ENCODE peak calls at places on chromosomes 7 and 10, in five cellular contexts. I is right atrium auricular region; Z is MM.1S; W is left lung; F is CD8-positive, alpha-beta T cell. Q is an unnamed sample. For H3K27me3, the result is how much of the 10 kb centered on the place peaks cover.

GRCh38 chr10:33330543-33331019 is 3.9 kb downstream of the NRP1 start:
- DNase-seq in I (peak), Z (peak), W (peak), F (peak), Q (peak)

GRCh38 chr7:100465702-100466311 is 1.7 kb upstream of the SPACDR start:
- DNase-seq in I (peak), Z (no peak), W (peak), F (no peak), Q (no peak)

GRCh38 chr10:15419279-15419874 is 48.3 kb upstream of the FAM171A1 start:
- DNase-seq in I (no peak), Z (peak), W (no peak), F (no peak), Q (peak)

GRCh38 chr7:12066004-12066403 is 145.1 kb upstream of the TMEM106B start:
- DNase-seq in I (no peak), Z (no peak), W (no peak), F (no peak), Q (no peak)

GRCh38 chr10:62462456-62462855 is 88.3 kb downstream of the ZNF365 start:
- DNase-seq in I (no peak), Z (no peak), W (no peak), F (no peak), Q (no peak)

GRCh38 chr10:16611037-16611436 is 89.4 kb upstream of the C1QL3 start:
- DNase-seq in I (no peak), Z (no peak), W (no peak), F (no peak), Q (no peak)

GRCh38 chr7:2165610-2166594 is 66.8 kb downstream of the MAD1L1 start:
- DNase-seq in I (no peak), Z (no peak), W (no peak), F (no peak), Q (no peak)

GRCh38 chr10:12795723-12796122 is 205.8 kb downstream of the CCDC3 start:
- DNase-seq in I (no peak), Z (no peak), W (no peak), F (no peak), Q (no peak)

GRCh38 chr7:44098092-44099068 is 5.8 kb upstream of the AEBP1 start:
- DNase-seq in I (no peak), Z (no peak), W (no peak), F (no peak), Q (no peak)

GRCh38 chr10:73859441-73860049 is 14.8 kb downstream of the CAMK2G start:
- DNase-seq in I (no peak), Z (no peak), W (no peak), F (peak), Q (no peak)

GRCh38 chr7:43164757-43165156 is 52.3 kb downstream of the HECW1 start:
- DNase-seq in I (no peak), Z (no peak), W (no peak), F (no peak), Q (no peak)

GRCh38 chr10:117830832-117831231 is 215.9 kb downstream of the RAB11FIP2 start:
- DNase-seq in I (no peak), Z (no peak), W (no peak), F (no peak), Q (no peak)

GRCh38 chr10:80167471-80167870 is 34.9 kb downstream of the PLAC9 start:
- DNase-seq in I (no peak), Z (no peak), W (no peak), F (no peak), Q (no peak)

GRCh38 chr10:106873770-106874717 is 290.5 kb downstream of the SORCS1 start:
- DNase-seq in I (no peak), Z (no peak), W (no peak), F (no peak), Q (no peak)

GRCh38 chr7:151014950-151015349 is 9.3 kb downstream of the ATG9B start:
- DNase-seq in I (no peak), Z (no peak), W (no peak), F (peak), Q (no peak)

GRCh38 chr7:95396136-95397032 is at the start of gene PON3:
- DNase-seq in I (no peak), Z (peak), W (peak), F (no peak), Q (no peak)

GRCh38 chr7:6306471-6306870 is 34.0 kb upstream of the CYTH3 start:
- DNase-seq in I (no peak), Z (no peak), W (no peak), F (no peak), Q (no peak)

GRCh38 chr10:132543916-132544743 is 6.5 kb downstream of the INPP5A start:
- DNase-seq in I (no peak), Z (no peak), W (peak), F (peak), Q (peak)

GRCh38 chr7:155373359-155374273 is 75.9 kb downstream of the INSIG1 start:
- DNase-seq in I (no peak), Z (no peak), W (no peak), F (no peak), Q (no peak)

GRCh38 chr7:33916357-33917081 is 11.2 kb downstream of the BMPER start:
- DNase-seq in I (no peak), Z (no peak), W (no peak), F (no peak), Q (no peak)

GRCh38 chr7:131341690-131342089 is 14.0 kb downstream of the MKLN1 start:
- DNase-seq in I (no peak), Z (no peak), W (no peak), F (no peak), Q (no peak)

GRCh38 chr7:84159435-84159834 is 35.2 kb downstream of the SEMA3A start:
- DNase-seq in I (no peak), Z (no peak), W (no peak), F (no peak), Q (no peak)

GRCh38 chr10:100779329-100779728 is 33.9 kb downstream of the PAX2 start:
- DNase-seq in I (no peak), Z (no peak), W (no peak), F (no peak), Q (no peak)

GRCh38 chr10:103983367-103983911 is 16.5 kb downstream of the SLK start:
- DNase-seq in I (no peak), Z (peak), W (no peak), F (no peak), Q (no peak)

GRCh38 chr7:47394751-47395252 is 187.1 kb downstream of the TNS3 start:
- DNase-seq in I (no peak), Z (no peak), W (no peak), F (no peak), Q (no peak)

GRCh38 chr10:62047240-62047897 is 145.9 kb downstream of the ARID5B start:
- DNase-seq in I (no peak), Z (peak), W (no peak), F (no peak), Q (no peak)

GRCh38 chr7:114269714-114270113 is 144.9 kb upstream of the FOXP2 start:
- DNase-seq in I (no peak), Z (no peak), W (no peak), F (no peak), Q (no peak)

GRCh38 chr7:23012797-23013714 is 874 bp downstream of the HYCC1 start:
- DNase-seq in I (no peak), Z (peak), W (peak), F (peak), Q (peak)

GRCh38 chr7:51028128-51028830 is 245.6 kb upstream of the GRB10 start:
- DNase-seq in I (no peak), Z (no peak), W (no peak), F (no peak), Q (no peak)

GRCh38 chr10:127863231-127863825 is 29.4 kb downstream of the CLRN3 start:
- DNase-seq in I (no peak), Z (no peak), W (no peak), F (no peak), Q (no peak)

GRCh38 chr7:46654546-46655443 is 733.7 kb upstream of the IGFBP3 start:
- DNase-seq in I (no peak), Z (no peak), W (no peak), F (no peak), Q (no peak)

GRCh38 chr7:131236318-131236672 is 91.4 kb upstream of the MKLN1 start:
- DNase-seq in I (no peak), Z (no peak), W (no peak), F (no peak), Q (no peak)

GRCh38 chr10:3236644-3237043 is 64.1 kb upstream of the PITRM1 start:
- DNase-seq in I (no peak), Z (no peak), W (no peak), F (no peak), Q (no peak)

GRCh38 chr7:38757946-38758345 is 126.8 kb upstream of the AMPH start:
- DNase-seq in I (no peak), Z (no peak), W (no peak), F (no peak), Q (no peak)

GRCh38 chr10:132928261-132928660 is 14.1 kb downstream of the CFAP46 start:
- DNase-seq in I (no peak), Z (no peak), W (no peak), F (no peak), Q (no peak)

GRCh38 chr7:137757146-137757925 is 89.4 kb downstream of the DGKI start:
- DNase-seq in I (no peak), Z (no peak), W (no peak), F (no peak), Q (no peak)

GRCh38 chr10:110487411-110488123 is 10.1 kb upstream of the DUSP5 start:
- DNase-seq in I (no peak), Z (no peak), W (no peak), F (no peak), Q (no peak)

GRCh38 chr10:5611899-5612680 is 54.3 kb downstream of the ASB13 start:
- DNase-seq in I (no peak), Z (no peak), W (no peak), F (no peak), Q (no peak)

GRCh38 chr7:30752484-30752883 is 549 bp downstream of the INMT start:
- DNase-seq in I (no peak), Z (no peak), W (no peak), F (no peak), Q (no peak)
- H3K27ac ChIP-seq in I (peak), Z (no peak), W (peak), F (no peak), Q (no peak)

DNA sequence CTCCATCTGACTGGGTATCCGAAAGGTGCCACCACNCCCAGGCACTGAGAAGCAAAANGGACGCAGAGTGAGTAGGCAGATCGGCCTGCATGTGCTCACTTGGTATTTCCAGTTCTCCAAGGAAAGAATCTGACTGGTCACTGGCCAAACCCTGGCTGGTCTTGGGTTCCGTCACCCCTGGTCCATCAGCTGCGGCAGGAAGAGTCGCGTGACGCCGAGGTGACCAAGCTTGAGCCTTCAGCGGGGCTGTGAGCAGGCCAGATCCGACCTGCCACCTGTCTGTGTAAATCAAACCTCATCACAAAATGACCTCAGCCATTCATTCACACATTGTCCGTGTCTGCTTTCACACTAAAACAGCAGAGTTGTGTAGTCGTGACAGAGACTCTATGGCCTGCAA is 28.8 kb upstream of the CHST15 start:
- DNase-seq in I (no peak), Z (no peak), W (no peak), F (no peak), Q (no peak)
- H3K27me3 ChIP-seq in I (under half), Z (under half), W (under half), F (under half), Q (under half)

DNA sequence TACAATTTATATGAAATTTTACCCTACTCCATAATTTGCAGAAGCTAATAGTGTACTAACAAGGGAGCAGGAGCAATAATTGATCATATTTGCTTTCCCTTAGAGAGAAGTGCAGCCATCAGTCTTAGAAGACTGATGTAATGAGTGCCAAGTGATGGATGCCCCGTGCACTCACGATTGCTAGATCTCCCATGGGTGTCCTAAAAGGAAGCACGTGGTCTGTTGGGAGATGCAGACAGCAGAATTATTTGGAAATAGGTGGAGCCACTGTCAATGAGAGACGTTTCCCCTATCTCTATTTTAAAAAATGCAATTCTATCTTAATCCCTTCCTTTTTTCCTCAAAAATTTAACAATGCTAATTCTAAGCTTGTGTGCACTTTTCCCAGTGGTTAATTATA is 772.2 kb upstream of the C7orf33 start:
- DNase-seq in I (no peak), Z (no peak), W (no peak), F (no peak), Q (no peak)
- H3K27ac ChIP-seq in I (no peak), Z (no peak), W (no peak), F (no peak), Q (no peak)

GRCh38 chr10:97928897-97929296 is 79.3 kb downstream of the GOLGA7B start:
- DNase-seq in I (no peak), Z (no peak), W (no peak), F (no peak), Q (no peak)

GRCh38 chr10:97925308-97925938 is 75.8 kb downstream of the GOLGA7B start:
- DNase-seq in I (no peak), Z (no peak), W (no peak), F (no peak), Q (no peak)

GRCh38 chr10:97923476-97923875 is 73.8 kb downstream of the GOLGA7B start:
- DNase-seq in I (no peak), Z (no peak), W (no peak), F (no peak), Q (no peak)

GRCh38 chr10:97924678-97925077 is 75.0 kb downstream of the GOLGA7B start:
- DNase-seq in I (no peak), Z (no peak), W (no peak), F (no peak), Q (no peak)

GRCh38 chr10:97926055-97926454 is 76.4 kb downstream of the GOLGA7B start:
- DNase-seq in I (no peak), Z (no peak), W (no peak), F (no peak), Q (no peak)
- H3K27me3 ChIP-seq in I (under half), Z (under half), W (under half), F (under half), Q (under half)

DNA sequence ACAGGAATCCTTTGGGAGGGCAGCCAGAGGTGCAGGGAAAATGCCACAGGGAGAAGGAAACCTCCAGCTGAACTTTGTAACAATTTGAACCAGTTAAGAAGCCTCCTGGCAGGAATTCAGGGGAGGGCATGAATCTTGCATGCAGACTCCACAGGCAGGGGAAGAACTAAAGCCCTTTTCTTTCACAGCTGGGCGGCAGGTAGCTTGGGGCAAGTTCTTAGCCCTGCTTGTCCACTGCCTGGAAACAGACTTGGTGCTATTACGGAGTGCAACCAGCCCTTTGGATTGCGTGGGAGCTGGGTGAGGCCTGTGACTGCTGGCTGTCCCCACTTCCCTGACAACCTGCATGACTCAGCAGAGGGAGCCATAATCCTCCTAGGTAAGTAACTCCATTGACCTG is 51.7 kb upstream of the ADAM12 start:
- DNase-seq in I (no peak), Z (no peak), W (no peak), F (no peak), Q (no peak)
- H3K27ac ChIP-seq in I (no peak), Z (no peak), W (no peak), F (no peak), Q (no peak)

GRCh38 chr10:1026578-1026977 is 919 bp upstream of the IDI2 start:
- DNase-seq in I (no peak), Z (no peak), W (no peak), F (no peak), Q (no peak)
- H3K27me3 ChIP-seq in I (under half), Z (under half), W (under half), F (under half), Q (under half)

DNA sequence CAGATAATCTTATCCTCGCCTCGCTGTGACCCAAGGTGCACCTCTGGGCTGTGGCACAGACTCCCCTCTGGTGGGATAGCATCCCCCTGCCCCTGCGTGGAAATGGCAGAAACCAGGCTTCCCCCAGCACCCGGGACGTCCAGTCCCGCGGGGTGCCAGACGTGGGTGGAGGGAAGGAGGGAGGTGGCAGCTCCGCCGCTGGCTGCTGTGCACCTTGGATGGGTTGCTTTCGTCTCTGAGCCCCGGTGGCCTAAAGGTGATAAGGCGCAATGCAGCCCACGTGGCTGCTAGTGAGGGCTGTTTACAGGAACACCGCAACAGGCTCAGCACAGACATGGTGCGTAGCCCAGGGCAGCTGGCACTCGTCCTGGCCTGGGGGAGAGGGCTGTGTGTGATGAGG is 13.6 kb upstream of the PDGFA start:
- DNase-seq in I (no peak), Z (no peak), W (no peak), F (no peak), Q (no peak)
- H3K27ac ChIP-seq in I (no peak), Z (no peak), W (no peak), F (no peak), Q (no peak)

Q was measured in CD4-positive, alpha-beta T cell.